ENCODE peak calls at places on chromosome 15, in nine cellular contexts. K is BE2C, Q is PC-3, C is epithelial cell of esophagus, N is fibroblast of lung, G is kidney epithelial cell, A is cardiac fibroblast, P is pancreas, R is K562. I is an unnamed sample.
A peak's percentile ranks its signal among the peaks of the same experiment; 100 is the strongest.

GRCh38 chr15:78977591-78978347 is 32.9 kb upstream of the CTSH start:
- DNase-seq in K (no peak), Q (no peak), C (no peak), N (no peak), G (no peak), A (no peak), P (no peak), R (no peak), I (no peak)

GRCh38 chr15:101053261-101053660 is 134.1 kb downstream of the LRRK1 start:
- DNase-seq in K (no peak), Q (no peak), C (no peak), N (no peak), G (no peak), A (no peak), P (no peak), R (no peak), I (no peak)

GRCh38 chr15:85116925-85117646 is 135.4 kb downstream of the PDE8A start:
- DNase-seq in K (no peak), Q (no peak), C (no peak), N (no peak), G (no peak), A (no peak), P (no peak), R (no peak), I (no peak)

GRCh38 chr15:101031203-101031602 is 112.0 kb downstream of the LRRK1 start:
- DNase-seq in K (peak; percentile 15), Q (peak; percentile 24), C (peak; percentile 71), N (peak; percentile 61), G (no peak), A (peak; percentile 77), P (no peak), R (no peak), I (no peak)

GRCh38 chr15:76986743-76987142 is 8.2 kb upstream of the PSTPIP1 start:
- DNase-seq in K (no peak), Q (no peak), C (no peak), N (no peak), G (no peak), A (no peak), P (no peak), R (no peak), I (no peak)

GRCh38 chr15:48175126-48175525 is 3.0 kb downstream of the MYEF2 start:
- DNase-seq in K (no peak), Q (no peak), C (no peak), N (no peak), G (no peak), A (no peak), P (no peak), R (no peak), I (no peak)

GRCh38 chr15:88113909-88114308 is 142.6 kb downstream of the NTRK3 start:
- DNase-seq in K (no peak), Q (no peak), C (no peak), N (no peak), G (no peak), A (no peak), P (no peak), R (no peak), I (no peak)

GRCh38 chr15:101710806-101711205 is 13.5 kb downstream of the TARS3 start:
- DNase-seq in K (no peak), Q (no peak), C (peak; percentile 43), N (no peak), G (no peak), A (peak; percentile 17), P (no peak), R (no peak), I (peak; percentile 13)

GRCh38 chr15:47186071-47186470 is 531.2 kb upstream of the SEMA6D start:
- DNase-seq in K (no peak), Q (no peak), C (no peak), N (no peak), G (no peak), A (no peak), P (no peak), R (no peak), I (no peak)

GRCh38 chr15:75082689-75083088 is 59.3 kb downstream of the PPCDC start:
- DNase-seq in K (no peak), Q (no peak), C (no peak), N (no peak), G (no peak), A (no peak), P (no peak), R (no peak), I (no peak)

GRCh38 chr15:39631357-39631756 is 50.5 kb downstream of the THBS1 start:
- DNase-seq in K (no peak), Q (peak; percentile 37), C (peak; percentile 86), N (no peak), G (no peak), A (no peak), P (no peak), R (no peak), I (peak; percentile 60)

GRCh38 chr15:50250789-50251394 is 14.6 kb downstream of the HDC start:
- DNase-seq in K (no peak), Q (no peak), C (no peak), N (no peak), G (no peak), A (no peak), P (no peak), R (no peak), I (no peak)

GRCh38 chr15:22786868-22787698 is 639 bp downstream of the NIPA1 start:
- DNase-seq in K (peak; percentile 34), Q (peak; percentile 40), C (peak; percentile 27), N (peak; percentile 15), G (no peak), A (no peak), P (peak; percentile 16), R (peak; percentile 46), I (no peak)

DNA sequence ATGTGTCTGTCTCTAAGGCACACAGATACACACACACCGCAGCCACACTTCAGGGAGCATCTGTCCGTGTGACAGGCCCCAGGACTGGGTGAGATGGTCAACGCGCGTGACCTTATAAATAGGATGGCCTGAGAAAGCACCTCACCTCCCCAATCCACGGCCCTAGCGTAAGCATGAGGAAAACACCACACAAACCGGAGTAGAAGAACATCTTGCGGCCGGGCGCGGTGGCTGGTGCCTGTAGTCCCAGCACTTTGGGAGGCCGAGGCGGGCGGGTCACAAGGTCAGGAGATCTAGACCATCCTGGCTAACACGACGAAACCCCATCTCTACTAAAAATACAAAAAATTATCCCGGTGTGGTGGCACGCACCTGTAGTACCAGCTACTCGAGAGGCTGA is 1.6 kb downstream of the NIPA1 start:
- DNase-seq in K (no peak), Q (no peak), C (no peak), N (no peak), G (no peak), A (no peak), P (no peak), R (no peak), I (no peak)
- H3K4me3 ChIP-seq in K (peak overlapping the region; percentile 71), Q (peak overlapping the region; percentile 81), C (no peak overlapping the region), N (no peak overlapping the region), G (no peak overlapping the region), A (no peak overlapping the region), P (no peak overlapping the region), R (no peak overlapping the region), I (no peak overlapping the region)

DNA sequence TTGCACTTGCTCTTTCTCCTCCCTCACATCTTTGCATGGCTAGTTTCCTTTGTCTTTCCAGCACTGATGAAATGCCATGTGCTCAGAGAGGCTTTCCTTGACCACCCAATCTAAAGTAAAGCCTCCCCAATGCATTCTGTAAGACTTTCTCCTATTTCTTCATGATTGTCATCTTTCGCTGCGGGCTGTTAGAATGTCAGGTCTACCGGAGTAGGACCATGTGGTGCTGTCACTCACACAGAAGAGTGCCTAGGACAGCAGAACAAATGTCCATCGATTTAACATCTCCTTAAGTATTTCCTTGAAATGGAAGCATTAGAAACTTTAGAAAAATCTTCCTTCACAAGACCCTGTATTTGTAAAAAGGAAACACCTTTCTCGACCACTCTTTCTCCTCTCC is 99.9 kb upstream of the TMC3 start:
- DNase-seq in K (no peak), Q (no peak), C (no peak), N (no peak), G (no peak), A (no peak), P (no peak), R (no peak), I (no peak)
- TF ChIP-seq CTCF in K (no peak), Q (no peak), C (no peak), N (no peak), G (no peak), A (no peak), P (no peak), R (no peak), I (no peak)

DNA sequence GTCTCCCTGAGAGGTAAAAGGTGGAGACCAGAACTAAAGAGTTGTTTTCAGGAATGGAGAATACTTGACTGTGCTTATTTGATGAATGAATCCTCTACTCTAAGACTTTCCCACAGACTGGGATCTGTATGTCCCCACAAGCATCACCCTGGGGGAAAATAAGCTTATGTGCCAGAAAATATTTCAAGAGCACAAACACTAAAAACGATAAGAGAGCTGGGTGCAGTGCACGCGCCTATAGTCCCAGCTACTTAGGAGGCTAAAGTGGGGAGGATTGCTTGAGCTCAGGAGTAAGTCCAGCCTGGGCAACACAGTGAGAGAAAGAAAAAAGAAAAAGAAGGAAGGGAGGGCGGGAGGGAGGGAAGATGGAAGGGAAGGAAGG is 150.7 kb downstream of the ADAM10 start:
- DNase-seq in K (no peak), Q (no peak), C (no peak), N (no peak), G (no peak), A (no peak), P (no peak), R (no peak), I (no peak)
- H3K4me3 ChIP-seq in K (no peak overlapping the region), Q (no peak overlapping the region), C (no peak overlapping the region), N (no peak overlapping the region), G (no peak overlapping the region), A (no peak overlapping the region), P (no peak overlapping the region), R (no peak overlapping the region), I (no peak overlapping the region)

DNA sequence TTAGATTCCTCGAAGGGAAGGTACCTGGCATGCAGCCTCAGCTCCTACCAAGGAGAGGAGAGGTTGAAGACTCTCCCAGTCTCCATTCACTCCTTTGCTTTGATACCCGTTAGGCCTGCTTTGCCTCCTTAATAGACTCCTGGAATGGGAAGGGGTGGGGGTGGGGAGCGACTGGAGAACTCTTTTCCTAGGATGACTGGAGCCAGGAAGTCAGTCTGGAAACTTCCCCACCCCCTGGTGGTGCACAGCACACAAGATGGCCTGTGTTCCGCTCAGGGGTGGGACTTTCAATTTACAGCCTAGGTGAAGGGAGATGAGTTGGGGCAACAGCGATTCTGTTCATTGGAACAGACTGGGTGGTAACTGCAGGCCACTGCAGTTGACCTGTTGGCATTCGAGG is 21.4 kb upstream of the CELF6 start:
- DNase-seq in K (peak; percentile 77), Q (peak; percentile 51), C (no peak), N (no peak), G (no peak), A (peak; percentile 13), P (no peak), R (peak; percentile 29), I (no peak)
- TF ChIP-seq CTCF in K (peak; percentile 75), Q (peak; percentile 58), C (no peak), N (no peak), G (no peak), A (no peak), P (no peak), R (no peak), I (peak; percentile 9)